ENCODE peak calls at places on chromosome 18, in five cellular contexts. U, R, Z, P and C are unnamed samples.

GRCh38 chr18:54856105-54856504 is 27.8 kb downstream of the RAB27B start:
- DNase-seq in U (no peak), R (no peak), Z (no peak), P (no peak), C (no peak)

GRCh38 chr18:48886520-48887293 is 64.1 kb downstream of the SMAD7 start:
- DNase-seq in U (no peak), R (no peak), Z (no peak), P (no peak), C (no peak)

GRCh38 chr18:62837011-62837410 is 121.7 kb downstream of the PHLPP1 start:
- DNase-seq in U (no peak), R (no peak), Z (no peak), P (no peak), C (no peak)

GRCh38 chr18:53819671-53820070 is 404.8 kb downstream of the MBD2 start:
- DNase-seq in U (no peak), R (no peak), Z (no peak), P (no peak), C (no peak)

GRCh38 chr18:26549486-26550435 is 1.4 kb upstream of the KCTD1 start:
- DNase-seq in U (peak), R (no peak), Z (peak), P (peak), C (peak)

GRCh38 chr18:12930908-12931307 is 16.9 kb upstream of the SEH1L start:
- DNase-seq in U (no peak), R (no peak), Z (no peak), P (no peak), C (no peak)

GRCh38 chr18:68121308-68121707 is 593.6 kb downstream of the TMX3 start:
- DNase-seq in U (no peak), R (no peak), Z (no peak), P (no peak), C (no peak)

GRCh38 chr18:65749881-65750280 is 931 bp upstream of the CDH7 start:
- DNase-seq in U (no peak), R (no peak), Z (no peak), P (no peak), C (no peak)

GRCh38 chr18:9495916-9496540 is 20.7 kb downstream of the RALBP1 start:
- DNase-seq in U (no peak), R (no peak), Z (no peak), P (no peak), C (no peak)

GRCh38 chr18:26763745-26764144 is 101.8 kb downstream of the AQP4 start:
- DNase-seq in U (no peak), R (no peak), Z (no peak), P (no peak), C (no peak)

GRCh38 chr18:43663159-43663558 is 385.9 kb upstream of the SYT4 start:
- DNase-seq in U (no peak), R (no peak), Z (no peak), P (no peak), C (no peak)

GRCh38 chr18:44859263-44859662 is 178.6 kb downstream of the SETBP1 start:
- DNase-seq in U (no peak), R (no peak), Z (no peak), P (no peak), C (no peak)

GRCh38 chr18:54740146-54740844 is 88.0 kb upstream of the RAB27B start:
- DNase-seq in U (no peak), R (no peak), Z (no peak), P (no peak), C (no peak)

GRCh38 chr18:60329131-60329530 is 43.4 kb downstream of the MC4R start:
- DNase-seq in U (no peak), R (no peak), Z (no peak), P (no peak), C (no peak)

GRCh38 chr18:32612651-32613050 is 142.0 kb upstream of the GAREM1 start:
- DNase-seq in U (no peak), R (no peak), Z (no peak), P (no peak), C (no peak)

GRCh38 chr18:46732801-46733200 is 24.1 kb downstream of the ST8SIA5 start:
- DNase-seq in U (no peak), R (no peak), Z (no peak), P (no peak), C (no peak)

GRCh38 chr18:64271975-64272659 is 123.2 kb upstream of the LINC00305 start:
- DNase-seq in U (no peak), R (no peak), Z (no peak), P (no peak), C (no peak)

GRCh38 chr18:72235422-72235821 is 308.7 kb downstream of the CBLN2 start:
- DNase-seq in U (no peak), R (no peak), Z (no peak), P (no peak), C (no peak)

GRCh38 chr18:37564796-37565137 is 831 bp downstream of the CELF4 start:
- DNase-seq in U (no peak), R (no peak), Z (peak), P (no peak), C (no peak)

GRCh38 chr18:58659691-58660090 is 11.6 kb upstream of the MALT1 start:
- DNase-seq in U (no peak), R (no peak), Z (no peak), P (no peak), C (no peak)

GRCh38 chr18:36536426-36536825 is 238.9 kb downstream of the FHOD3 start:
- DNase-seq in U (no peak), R (no peak), Z (no peak), P (no peak), C (no peak)

GRCh38 chr18:48540329-48541025 is 1.6 kb downstream of the CTIF start:
- DNase-seq in U (peak), R (peak), Z (peak), P (peak), C (no peak)

GRCh38 chr18:50560681-50561629 is 1.1 kb downstream of the MAPK4 start:
- DNase-seq in U (peak), R (no peak), Z (no peak), P (no peak), C (no peak)

GRCh38 chr18:45083456-45083855 is 402.8 kb downstream of the SETBP1 start:
- DNase-seq in U (no peak), R (no peak), Z (no peak), P (no peak), C (no peak)

GRCh38 chr18:23872701-23873550 is 141.6 kb upstream of the TTC39C start:
- DNase-seq in U (peak), R (no peak), Z (no peak), P (no peak), C (no peak)

GRCh38 chr18:35582899-35583558 is 1.5 kb downstream of the GALNT1 start:
- DNase-seq in U (no peak), R (no peak), Z (no peak), P (no peak), C (no peak)

GRCh38 chr18:59123588-59124369 is 15.9 kb upstream of the SEC11C start:
- DNase-seq in U (peak), R (no peak), Z (no peak), P (peak), C (no peak)

GRCh38 chr18:76466410-76466991 is 28.5 kb downstream of the ZNF516 start:
- DNase-seq in U (no peak), R (no peak), Z (no peak), P (no peak), C (no peak)

GRCh38 chr18:36672437-36673344 is 156.1 kb downstream of the TPGS2 start:
- DNase-seq in U (no peak), R (peak), Z (no peak), P (no peak), C (no peak)

GRCh38 chr18:25875574-25875973 is 214.8 kb downstream of the SS18 start:
- DNase-seq in U (no peak), R (no peak), Z (no peak), P (no peak), C (no peak)

GRCh38 chr18:374735-375168 is 106.9 kb upstream of the THOC1 start:
- DNase-seq in U (no peak), R (no peak), Z (no peak), P (no peak), C (no peak)